ENCODE peak calls at places on chromosome 20, in ten cellular contexts. U is CD8-positive, alpha-beta memory T cell; Z is stimulated activated CD4-positive, alpha-beta T cell treated with anti-CD3 and anti-CD28 coated beads, Interleukin-15, amount 100 ng/mL, for 1 hour; V is H4; X is T follicular helper cell; S is stimulated activated CD8-positive, alpha-beta memory T cell treated with anti-CD3 and anti-CD28 coated beads, Interleukin-15, amount 100 ng/mL, for 48 hours; I is posterior vena cava; D is MM.1S; H is cardiac fibroblast; G is glomerular endothelial cell. F is an unnamed sample.

GRCh38 chr20:5482791-5483190 is 166.0 kb upstream of the PROKR2 start:
- DNase-seq in G (no peak), U (no peak), Z (no peak), V (no peak), X (no peak), H (peak; percentile 68), S (no peak), D (no peak), I (no peak), F (no peak)

GRCh38 chr20:20440473-20440872 is 72.6 kb downstream of the INSM1 start:
- DNase-seq in I (no peak), V (no peak), D (no peak), H (no peak), Z (no peak), S (no peak), U (no peak), G (no peak), X (no peak), F (no peak)

GRCh38 chr20:16205505-16205904 is 367.7 kb downstream of the KIF16B start:
- DNase-seq in X (no peak), Z (no peak), D (no peak), I (no peak), S (no peak), G (no peak), V (no peak), H (no peak), U (no peak), F (no peak)

GRCh38 chr20:8473459-8473858 is 341.4 kb downstream of the PLCB1 start:
- DNase-seq in V (no peak), H (no peak), X (no peak), Z (no peak), S (no peak), I (no peak), U (no peak), G (no peak), D (peak; percentile 28), F (no peak)

GRCh38 chr20:48787861-48788375 is 39.9 kb downstream of the PREX1 start:
- DNase-seq in D (no peak), I (peak; percentile 73), V (peak; percentile 36), H (peak; percentile 74), G (no peak), S (no peak), Z (no peak), X (no peak), U (no peak), F (peak; percentile 26)

GRCh38 chr20:44074252-44075151 is 112.5 kb downstream of the JPH2 start:
- DNase-seq in U (no peak), H (peak; percentile 60), I (no peak), X (no peak), V (no peak), Z (no peak), S (no peak), G (no peak), D (no peak), F (no peak)

GRCh38 chr20:46128310-46129151 is 10.4 kb downstream of the CD40 start:
- DNase-seq in I (peak; percentile 79), V (no peak), X (no peak), G (no peak), S (no peak), Z (no peak), D (no peak), U (no peak), H (peak; percentile 16), F (no peak)

GRCh38 chr20:17215167-17215566 is 11.7 kb upstream of the PCSK2 start:
- DNase-seq in G (no peak), X (no peak), I (no peak), H (no peak), S (no peak), D (no peak), Z (no peak), U (no peak), V (no peak), F (no peak)